ENCODE peak calls at places on chromosomes 5 and 9, in eight cellular contexts. One of them, this sample, is unnamed.

GRCh38 chr9:88429595-88430430 is 41.6 kb downstream of the SPIN1 start:
- DNase-seq in ovary: no peak
- DNase-seq in stimulated activated CD8-positive, alpha-beta memory T cell treated with anti-CD3 and anti-CD28 coated beads, Interleukin-7, amount 100 ng/mL, for 4 hours: no peak
- DNase-seq in SJSA1: no peak
- DNase-seq in AG04450: no peak
- DNase-seq in adipocyte: no peak
- DNase-seq in tibial artery: no peak
- DNase-seq in coronary artery: no peak
- DNase-seq in this sample: no peak

GRCh38 chr5:68088302-68088701 is 127.3 kb upstream of the PIK3R1 start:
- DNase-seq in ovary: no peak
- DNase-seq in stimulated activated CD8-positive, alpha-beta memory T cell treated with anti-CD3 and anti-CD28 coated beads, Interleukin-7, amount 100 ng/mL, for 4 hours: no peak
- DNase-seq in SJSA1: no peak
- DNase-seq in AG04450: peak; percentile 48
- DNase-seq in adipocyte: peak; percentile 69
- DNase-seq in tibial artery: no peak
- DNase-seq in coronary artery: no peak
- DNase-seq in this sample: no peak

GRCh38 chr5:96629774-96630173 is 32.4 kb upstream of the CAST start:
- DNase-seq in ovary: no peak
- DNase-seq in stimulated activated CD8-positive, alpha-beta memory T cell treated with anti-CD3 and anti-CD28 coated beads, Interleukin-7, amount 100 ng/mL, for 4 hours: no peak
- DNase-seq in SJSA1: peak; percentile 73
- DNase-seq in AG04450: no peak
- DNase-seq in adipocyte: peak; percentile 79
- DNase-seq in tibial artery: peak; percentile 23
- DNase-seq in coronary artery: no peak
- DNase-seq in this sample: peak; percentile 48

GRCh38 chr5:95858023-95858461 is 35.5 kb upstream of the GLRX start:
- DNase-seq in ovary: peak; percentile 53
- DNase-seq in stimulated activated CD8-positive, alpha-beta memory T cell treated with anti-CD3 and anti-CD28 coated beads, Interleukin-7, amount 100 ng/mL, for 4 hours: no peak
- DNase-seq in SJSA1: peak; percentile 47
- DNase-seq in AG04450: peak; percentile 77
- DNase-seq in adipocyte: peak; percentile 48
- DNase-seq in tibial artery: peak; percentile 83
- DNase-seq in coronary artery: peak; percentile 91
- DNase-seq in this sample: no peak

GRCh38 chr9:33795281-33795680 is at the start of gene PRSS3:
- DNase-seq in ovary: no peak
- DNase-seq in stimulated activated CD8-positive, alpha-beta memory T cell treated with anti-CD3 and anti-CD28 coated beads, Interleukin-7, amount 100 ng/mL, for 4 hours: no peak
- DNase-seq in SJSA1: no peak
- DNase-seq in AG04450: no peak
- DNase-seq in adipocyte: no peak
- DNase-seq in tibial artery: no peak
- DNase-seq in coronary artery: no peak
- DNase-seq in this sample: no peak

GRCh38 chr9:93268551-93269314 is 84.8 kb downstream of the WNK2 start:
- DNase-seq in ovary: peak; percentile 4
- DNase-seq in stimulated activated CD8-positive, alpha-beta memory T cell treated with anti-CD3 and anti-CD28 coated beads, Interleukin-7, amount 100 ng/mL, for 4 hours: no peak
- DNase-seq in SJSA1: no peak
- DNase-seq in AG04450: no peak
- DNase-seq in adipocyte: no peak
- DNase-seq in tibial artery: peak; percentile 8
- DNase-seq in coronary artery: no peak
- DNase-seq in this sample: no peak

GRCh38 chr9:15618540-15619331 is 65.9 kb downstream of the CCDC171 start:
- DNase-seq in ovary: no peak
- DNase-seq in stimulated activated CD8-positive, alpha-beta memory T cell treated with anti-CD3 and anti-CD28 coated beads, Interleukin-7, amount 100 ng/mL, for 4 hours: no peak
- DNase-seq in SJSA1: no peak
- DNase-seq in AG04450: no peak
- DNase-seq in adipocyte: no peak
- DNase-seq in tibial artery: no peak
- DNase-seq in coronary artery: no peak
- DNase-seq in this sample: no peak

GRCh38 chr5:37791321-37791720 is 48.5 kb downstream of the GDNF start:
- DNase-seq in ovary: no peak
- DNase-seq in stimulated activated CD8-positive, alpha-beta memory T cell treated with anti-CD3 and anti-CD28 coated beads, Interleukin-7, amount 100 ng/mL, for 4 hours: no peak
- DNase-seq in SJSA1: no peak
- DNase-seq in AG04450: no peak
- DNase-seq in adipocyte: no peak
- DNase-seq in tibial artery: no peak
- DNase-seq in coronary artery: no peak
- DNase-seq in this sample: no peak

GRCh38 chr5:154997746-154998145 is 15.8 kb upstream of the KIF4B start:
- DNase-seq in ovary: no peak
- DNase-seq in stimulated activated CD8-positive, alpha-beta memory T cell treated with anti-CD3 and anti-CD28 coated beads, Interleukin-7, amount 100 ng/mL, for 4 hours: no peak
- DNase-seq in SJSA1: no peak
- DNase-seq in AG04450: no peak
- DNase-seq in adipocyte: no peak
- DNase-seq in tibial artery: no peak
- DNase-seq in coronary artery: no peak
- DNase-seq in this sample: no peak

GRCh38 chr5:126389179-126389578 is 34.0 kb upstream of the GRAMD2B start:
- DNase-seq in ovary: no peak
- DNase-seq in stimulated activated CD8-positive, alpha-beta memory T cell treated with anti-CD3 and anti-CD28 coated beads, Interleukin-7, amount 100 ng/mL, for 4 hours: no peak
- DNase-seq in SJSA1: no peak
- DNase-seq in AG04450: no peak
- DNase-seq in adipocyte: no peak
- DNase-seq in tibial artery: no peak
- DNase-seq in coronary artery: no peak
- DNase-seq in this sample: no peak

GRCh38 chr5:94849821-94850736 is 231.6 kb downstream of the SLF1 start:
- DNase-seq in ovary: no peak
- DNase-seq in stimulated activated CD8-positive, alpha-beta memory T cell treated with anti-CD3 and anti-CD28 coated beads, Interleukin-7, amount 100 ng/mL, for 4 hours: no peak
- DNase-seq in SJSA1: peak; percentile 13
- DNase-seq in AG04450: peak; percentile 26
- DNase-seq in adipocyte: peak; percentile 74
- DNase-seq in tibial artery: no peak
- DNase-seq in coronary artery: no peak
- DNase-seq in this sample: no peak

GRCh38 chr5:57495285-57495684 is 12.7 kb upstream of the ACTBL2 start:
- DNase-seq in ovary: no peak
- DNase-seq in stimulated activated CD8-positive, alpha-beta memory T cell treated with anti-CD3 and anti-CD28 coated beads, Interleukin-7, amount 100 ng/mL, for 4 hours: no peak
- DNase-seq in SJSA1: no peak
- DNase-seq in AG04450: no peak
- DNase-seq in adipocyte: peak; percentile 15
- DNase-seq in tibial artery: no peak
- DNase-seq in coronary artery: no peak
- DNase-seq in this sample: no peak

GRCh38 chr9:1001838-1002237 is 25.4 kb downstream of the DMRT3 start:
- DNase-seq in ovary: no peak
- DNase-seq in stimulated activated CD8-positive, alpha-beta memory T cell treated with anti-CD3 and anti-CD28 coated beads, Interleukin-7, amount 100 ng/mL, for 4 hours: no peak
- DNase-seq in SJSA1: no peak
- DNase-seq in AG04450: no peak
- DNase-seq in adipocyte: peak; percentile 27
- DNase-seq in tibial artery: no peak
- DNase-seq in coronary artery: no peak
- DNase-seq in this sample: no peak

GRCh38 chr5:175866377-175866907 is 4.9 kb upstream of the CPLX2 start:
- DNase-seq in ovary: no peak
- DNase-seq in stimulated activated CD8-positive, alpha-beta memory T cell treated with anti-CD3 and anti-CD28 coated beads, Interleukin-7, amount 100 ng/mL, for 4 hours: no peak
- DNase-seq in SJSA1: no peak
- DNase-seq in AG04450: no peak
- DNase-seq in adipocyte: no peak
- DNase-seq in tibial artery: no peak
- DNase-seq in coronary artery: no peak
- DNase-seq in this sample: no peak

GRCh38 chr5:10671041-10672008 is 89.7 kb downstream of the DAP start:
- DNase-seq in ovary: no peak
- DNase-seq in stimulated activated CD8-positive, alpha-beta memory T cell treated with anti-CD3 and anti-CD28 coated beads, Interleukin-7, amount 100 ng/mL, for 4 hours: no peak
- DNase-seq in SJSA1: no peak
- DNase-seq in AG04450: no peak
- DNase-seq in adipocyte: peak; percentile 22
- DNase-seq in tibial artery: no peak
- DNase-seq in coronary artery: no peak
- DNase-seq in this sample: no peak

GRCh38 chr5:72949481-72949880 is 6.4 kb upstream of the FCHO2 start:
- DNase-seq in ovary: no peak
- DNase-seq in stimulated activated CD8-positive, alpha-beta memory T cell treated with anti-CD3 and anti-CD28 coated beads, Interleukin-7, amount 100 ng/mL, for 4 hours: no peak
- DNase-seq in SJSA1: no peak
- DNase-seq in AG04450: no peak
- DNase-seq in adipocyte: no peak
- DNase-seq in tibial artery: no peak
- DNase-seq in coronary artery: no peak
- DNase-seq in this sample: no peak

GRCh38 chr5:85906460-85906859 is 711.3 kb upstream of the COX7C start:
- DNase-seq in ovary: no peak
- DNase-seq in stimulated activated CD8-positive, alpha-beta memory T cell treated with anti-CD3 and anti-CD28 coated beads, Interleukin-7, amount 100 ng/mL, for 4 hours: no peak
- DNase-seq in SJSA1: no peak
- DNase-seq in AG04450: no peak
- DNase-seq in adipocyte: no peak
- DNase-seq in tibial artery: no peak
- DNase-seq in coronary artery: no peak
- DNase-seq in this sample: no peak

GRCh38 chr5:175325681-175326080 is 118.3 kb downstream of the DRD1 start:
- DNase-seq in ovary: no peak
- DNase-seq in stimulated activated CD8-positive, alpha-beta memory T cell treated with anti-CD3 and anti-CD28 coated beads, Interleukin-7, amount 100 ng/mL, for 4 hours: no peak
- DNase-seq in SJSA1: peak; percentile 45
- DNase-seq in AG04450: peak; percentile 20
- DNase-seq in adipocyte: no peak
- DNase-seq in tibial artery: no peak
- DNase-seq in coronary artery: no peak
- DNase-seq in this sample: no peak

GRCh38 chr9:129983891-129984290 is 59.1 kb downstream of the FNBP1 start:
- DNase-seq in ovary: no peak
- DNase-seq in stimulated activated CD8-positive, alpha-beta memory T cell treated with anti-CD3 and anti-CD28 coated beads, Interleukin-7, amount 100 ng/mL, for 4 hours: no peak
- DNase-seq in SJSA1: peak; percentile 54
- DNase-seq in AG04450: no peak
- DNase-seq in adipocyte: peak; percentile 78
- DNase-seq in tibial artery: no peak
- DNase-seq in coronary artery: no peak
- DNase-seq in this sample: peak; percentile 56

GRCh38 chr9:114898741-114899140 is 31.6 kb downstream of the TNFSF8 start:
- DNase-seq in ovary: no peak
- DNase-seq in stimulated activated CD8-positive, alpha-beta memory T cell treated with anti-CD3 and anti-CD28 coated beads, Interleukin-7, amount 100 ng/mL, for 4 hours: peak; percentile 64
- DNase-seq in SJSA1: no peak
- DNase-seq in AG04450: no peak
- DNase-seq in adipocyte: no peak
- DNase-seq in tibial artery: peak; percentile 59
- DNase-seq in coronary artery: no peak
- DNase-seq in this sample: no peak

GRCh38 chr9:97324954-97325353 is 17.5 kb downstream of the CCDC180 start:
- DNase-seq in ovary: no peak
- DNase-seq in stimulated activated CD8-positive, alpha-beta memory T cell treated with anti-CD3 and anti-CD28 coated beads, Interleukin-7, amount 100 ng/mL, for 4 hours: no peak
- DNase-seq in SJSA1: no peak
- DNase-seq in AG04450: no peak
- DNase-seq in adipocyte: no peak
- DNase-seq in tibial artery: no peak
- DNase-seq in coronary artery: no peak
- DNase-seq in this sample: no peak

GRCh38 chr5:113166710-113167366 is 190.2 kb downstream of the DCP2 start:
- DNase-seq in ovary: no peak
- DNase-seq in stimulated activated CD8-positive, alpha-beta memory T cell treated with anti-CD3 and anti-CD28 coated beads, Interleukin-7, amount 100 ng/mL, for 4 hours: no peak
- DNase-seq in SJSA1: peak; percentile 97
- DNase-seq in AG04450: peak; percentile 63
- DNase-seq in adipocyte: peak; percentile 66
- DNase-seq in tibial artery: no peak
- DNase-seq in coronary artery: no peak
- DNase-seq in this sample: peak; percentile 1

GRCh38 chr9:115189686-115190085 is 71.7 kb upstream of the TNC start:
- DNase-seq in ovary: no peak
- DNase-seq in stimulated activated CD8-positive, alpha-beta memory T cell treated with anti-CD3 and anti-CD28 coated beads, Interleukin-7, amount 100 ng/mL, for 4 hours: no peak
- DNase-seq in SJSA1: no peak
- DNase-seq in AG04450: no peak
- DNase-seq in adipocyte: no peak
- DNase-seq in tibial artery: no peak
- DNase-seq in coronary artery: no peak
- DNase-seq in this sample: no peak

GRCh38 chr5:153559926-153560325 is 69.5 kb downstream of the GRIA1 start:
- DNase-seq in ovary: no peak
- DNase-seq in stimulated activated CD8-positive, alpha-beta memory T cell treated with anti-CD3 and anti-CD28 coated beads, Interleukin-7, amount 100 ng/mL, for 4 hours: no peak
- DNase-seq in SJSA1: peak; percentile 48
- DNase-seq in AG04450: no peak
- DNase-seq in adipocyte: peak; percentile 48
- DNase-seq in tibial artery: no peak
- DNase-seq in coronary artery: no peak
- DNase-seq in this sample: no peak

GRCh38 chr9:106700676-106701075 is 162.3 kb upstream of the ZNF462 start:
- DNase-seq in ovary: no peak
- DNase-seq in stimulated activated CD8-positive, alpha-beta memory T cell treated with anti-CD3 and anti-CD28 coated beads, Interleukin-7, amount 100 ng/mL, for 4 hours: no peak
- DNase-seq in SJSA1: no peak
- DNase-seq in AG04450: no peak
- DNase-seq in adipocyte: no peak
- DNase-seq in tibial artery: no peak
- DNase-seq in coronary artery: no peak
- DNase-seq in this sample: no peak

GRCh38 chr9:99431103-99431502 is 209.0 kb downstream of the SEC61B start:
- DNase-seq in ovary: no peak
- DNase-seq in stimulated activated CD8-positive, alpha-beta memory T cell treated with anti-CD3 and anti-CD28 coated beads, Interleukin-7, amount 100 ng/mL, for 4 hours: no peak
- DNase-seq in SJSA1: peak; percentile 46
- DNase-seq in AG04450: no peak
- DNase-seq in adipocyte: no peak
- DNase-seq in tibial artery: no peak
- DNase-seq in coronary artery: no peak
- DNase-seq in this sample: no peak

GRCh38 chr9:132770775-132771310 is 100.6 kb downstream of the GTF3C4 start:
- DNase-seq in ovary: no peak
- DNase-seq in stimulated activated CD8-positive, alpha-beta memory T cell treated with anti-CD3 and anti-CD28 coated beads, Interleukin-7, amount 100 ng/mL, for 4 hours: no peak
- DNase-seq in SJSA1: no peak
- DNase-seq in AG04450: no peak
- DNase-seq in adipocyte: no peak
- DNase-seq in tibial artery: no peak
- DNase-seq in coronary artery: no peak
- DNase-seq in this sample: no peak

GRCh38 chr5:32329395-32329834 is 16.7 kb upstream of the MTMR12 start:
- DNase-seq in ovary: no peak
- DNase-seq in stimulated activated CD8-positive, alpha-beta memory T cell treated with anti-CD3 and anti-CD28 coated beads, Interleukin-7, amount 100 ng/mL, for 4 hours: peak; percentile 21
- DNase-seq in SJSA1: peak; percentile 7
- DNase-seq in AG04450: no peak
- DNase-seq in adipocyte: peak; percentile 83
- DNase-seq in tibial artery: peak; percentile 59
- DNase-seq in coronary artery: no peak
- DNase-seq in this sample: no peak

GRCh38 chr9:15856591-15856990 is 303.7 kb downstream of the CCDC171 start:
- DNase-seq in ovary: no peak
- DNase-seq in stimulated activated CD8-positive, alpha-beta memory T cell treated with anti-CD3 and anti-CD28 coated beads, Interleukin-7, amount 100 ng/mL, for 4 hours: no peak
- DNase-seq in SJSA1: no peak
- DNase-seq in AG04450: peak; percentile 54
- DNase-seq in adipocyte: peak; percentile 17
- DNase-seq in tibial artery: no peak
- DNase-seq in coronary artery: no peak
- DNase-seq in this sample: no peak

GRCh38 chr9:93197670-93198069 is 13.7 kb downstream of the WNK2 start:
- DNase-seq in ovary: no peak
- DNase-seq in stimulated activated CD8-positive, alpha-beta memory T cell treated with anti-CD3 and anti-CD28 coated beads, Interleukin-7, amount 100 ng/mL, for 4 hours: no peak
- DNase-seq in SJSA1: no peak
- DNase-seq in AG04450: no peak
- DNase-seq in adipocyte: no peak
- DNase-seq in tibial artery: no peak
- DNase-seq in coronary artery: no peak
- DNase-seq in this sample: no peak

GRCh38 chr9:7963026-7963425 is 163.4 kb upstream of the DMAC1 start:
- DNase-seq in ovary: no peak
- DNase-seq in stimulated activated CD8-positive, alpha-beta memory T cell treated with anti-CD3 and anti-CD28 coated beads, Interleukin-7, amount 100 ng/mL, for 4 hours: no peak
- DNase-seq in SJSA1: no peak
- DNase-seq in AG04450: no peak
- DNase-seq in adipocyte: no peak
- DNase-seq in tibial artery: no peak
- DNase-seq in coronary artery: no peak
- DNase-seq in this sample: no peak

GRCh38 chr5:140152610-140152999 is 22.4 kb upstream of the CYSTM1 start:
- DNase-seq in ovary: no peak
- DNase-seq in stimulated activated CD8-positive, alpha-beta memory T cell treated with anti-CD3 and anti-CD28 coated beads, Interleukin-7, amount 100 ng/mL, for 4 hours: no peak
- DNase-seq in SJSA1: no peak
- DNase-seq in AG04450: no peak
- DNase-seq in adipocyte: no peak
- DNase-seq in tibial artery: no peak
- DNase-seq in coronary artery: no peak
- DNase-seq in this sample: no peak

GRCh38 chr9:70420267-70421019 is 6.0 kb upstream of the KLF9 start:
- DNase-seq in ovary: peak; percentile 95
- DNase-seq in stimulated activated CD8-positive, alpha-beta memory T cell treated with anti-CD3 and anti-CD28 coated beads, Interleukin-7, amount 100 ng/mL, for 4 hours: peak; percentile 60
- DNase-seq in SJSA1: peak; percentile 77
- DNase-seq in AG04450: no peak
- DNase-seq in adipocyte: peak; percentile 90
- DNase-seq in tibial artery: peak; percentile 98
- DNase-seq in coronary artery: peak; percentile 98
- DNase-seq in this sample: no peak

GRCh38 chr5:76831108-76831447 is 12.2 kb downstream of the F2RL1 start:
- DNase-seq in ovary: no peak
- DNase-seq in stimulated activated CD8-positive, alpha-beta memory T cell treated with anti-CD3 and anti-CD28 coated beads, Interleukin-7, amount 100 ng/mL, for 4 hours: no peak
- DNase-seq in SJSA1: peak; percentile 94
- DNase-seq in AG04450: no peak
- DNase-seq in adipocyte: peak; percentile 46
- DNase-seq in tibial artery: no peak
- DNase-seq in coronary artery: no peak
- DNase-seq in this sample: peak; percentile 62

This sample was measured in HS-27A.